ENCODE peak calls at places on chromosomes 3 and 15, in nine cellular contexts. V is fibroblast of lung; O is A549; M is sigmoid colon; W is IMR-90; U is CD4-positive, CD25-positive, alpha-beta regulatory T cell; P is tibial nerve; I is SJSA1; G is CD8-positive, alpha-beta memory T cell. E is an unnamed sample. For H3K4me1, the result is how much of the 10 kb centered on the place peaks cover.

GRCh38 chr15:51589881-51590570 is 32.5 kb downstream of the DMXL2 start:
- DNase-seq in V (no peak), O (no peak), M (no peak), W (no peak), U (no peak), P (no peak), I (no peak), G (no peak), E (no peak)

GRCh38 chr3:128723477-128723876 is 2.5 kb upstream of the RAB7A start:
- DNase-seq in V (no peak), O (no peak), M (no peak), W (no peak), U (no peak), P (no peak), I (no peak), G (no peak), E (no peak)

GRCh38 chr15:51298656-51299055 is 39.7 kb downstream of the CYP19A1 start:
- DNase-seq in V (no peak), O (no peak), M (no peak), W (no peak), U (no peak), P (no peak), I (no peak), G (no peak), E (peak)

GRCh38 chr3:83934208-83935150 is 1024.3 kb upstream of the CADM2 start:
- DNase-seq in V (peak), O (no peak), M (no peak), W (no peak), U (no peak), P (no peak), I (no peak), G (no peak), E (no peak)

GRCh38 chr3:158226429-158226828 is 116.5 kb downstream of the RSRC1 start:
- DNase-seq in V (no peak), O (no peak), M (no peak), W (no peak), U (no peak), P (no peak), I (no peak), G (no peak), E (no peak)

GRCh38 chr3:116524455-116524854 is 79.2 kb upstream of the LSAMP start:
- DNase-seq in V (peak), O (no peak), M (no peak), W (peak), U (no peak), P (no peak), I (no peak), G (no peak), E (no peak)

GRCh38 chr15:80777137-80777536 is 2.0 kb upstream of the CEMIP start:
- DNase-seq in V (peak), O (no peak), M (no peak), W (peak), U (no peak), P (no peak), I (no peak), G (no peak), E (peak)

GRCh38 chr3:132536442-132537153 is 60.5 kb upstream of the ACKR4 start:
- DNase-seq in V (no peak), O (no peak), M (no peak), W (peak), U (no peak), P (no peak), I (no peak), G (no peak), E (no peak)

GRCh38 chr3:143507735-143508580 is 340.3 kb downstream of the SLC9A9 start:
- DNase-seq in V (peak), O (no peak), M (no peak), W (peak), U (no peak), P (no peak), I (no peak), G (no peak), E (peak)

GRCh38 chr3:138124689-138125420 is 7.3 kb downstream of the A4GNT start:
- DNase-seq in V (peak), O (no peak), M (no peak), W (peak), U (no peak), P (no peak), I (no peak), G (no peak), E (peak)

GRCh38 chr3:183434503-183434902 is 6.1 kb upstream of the MCF2L2 start:
- DNase-seq in V (no peak), O (no peak), M (no peak), W (no peak), U (no peak), P (no peak), I (no peak), G (no peak), E (no peak)

GRCh38 chr3:14570089-14570488 is 29.9 kb upstream of the GRIP2 start:
- DNase-seq in V (no peak), O (no peak), M (no peak), W (no peak), U (no peak), P (no peak), I (no peak), G (peak), E (peak)

GRCh38 chr15:68550498-68551295 is 28.1 kb upstream of the CORO2B start:
- DNase-seq in V (peak), O (peak), M (peak), W (peak), U (peak), P (peak), I (peak), G (peak), E (no peak)

GRCh38 chr3:123656691-123657090 is 71.8 kb upstream of the HACD2 start:
- DNase-seq in V (no peak), O (no peak), M (no peak), W (no peak), U (no peak), P (no peak), I (no peak), G (no peak), E (no peak)

GRCh38 chr15:67156426-67156825 is 91.0 kb downstream of the SMAD3 start:
- DNase-seq in V (no peak), O (no peak), M (no peak), W (no peak), U (no peak), P (no peak), I (no peak), G (no peak), E (no peak)

GRCh38 chr3:122679467-122680291 is 960 bp upstream of the PARP14 start:
- DNase-seq in V (no peak), O (peak), M (peak), W (peak), U (no peak), P (peak), I (peak), G (no peak), E (no peak)

GRCh38 chr15:66883322-66883911 is 181.4 kb downstream of the SMAD6 start:
- DNase-seq in V (peak), O (peak), M (peak), W (peak), U (no peak), P (peak), I (peak), G (no peak), E (peak)

GRCh38 chr3:151047636-151048035 is 37.8 kb upstream of the MED12L start:
- DNase-seq in V (peak), O (peak), M (no peak), W (peak), U (no peak), P (no peak), I (no peak), G (no peak), E (no peak)

GRCh38 chr3:95272791-95273190 is 1209.9 kb downstream of the NSUN3 start:
- DNase-seq in V (no peak), O (no peak), M (no peak), W (no peak), U (no peak), P (no peak), I (no peak), G (no peak), E (no peak)

GRCh38 chr15:96343529-96344072 is 13.1 kb downstream of the NR2F2 start:
- DNase-seq in V (no peak), O (no peak), M (no peak), W (no peak), U (no peak), P (no peak), I (no peak), G (no peak), E (no peak)

GRCh38 chr15:95025924-95026728 is 794.8 kb downstream of the MCTP2 start:
- DNase-seq in V (peak), O (peak), M (peak), W (peak), U (no peak), P (peak), I (peak), G (no peak), E (no peak)

GRCh38 chr15:49044761-49045571 is 1.3 kb downstream of the SECISBP2L start:
- DNase-seq in V (peak), O (no peak), M (no peak), W (peak), U (no peak), P (no peak), I (peak), G (no peak), E (no peak)

GRCh38 chr3:123365450-123366143 is 83.3 kb downstream of the ADCY5 start:
- DNase-seq in V (no peak), O (peak), M (peak), W (peak), U (no peak), P (no peak), I (peak), G (no peak), E (no peak)

GRCh38 chr3:141945726-141946125 is 69.3 kb downstream of the ATP1B3 start:
- DNase-seq in V (no peak), O (no peak), M (peak), W (no peak), U (no peak), P (no peak), I (no peak), G (no peak), E (no peak)

GRCh38 chr15:48555244-48555804 is 90.2 kb downstream of the FBN1 start:
- DNase-seq in V (peak), O (no peak), M (no peak), W (peak), U (no peak), P (no peak), I (no peak), G (no peak), E (no peak)

GRCh38 chr3:98811048-98811447 is 47.9 kb downstream of the ST3GAL6 start:
- DNase-seq in V (no peak), O (no peak), M (no peak), W (no peak), U (no peak), P (no peak), I (no peak), G (no peak), E (no peak)

GRCh38 chr15:45664451-45664850 is 29.6 kb downstream of the SQOR start:
- DNase-seq in V (peak), O (no peak), M (no peak), W (peak), U (no peak), P (no peak), I (no peak), G (no peak), E (peak)

GRCh38 chr3:15633159-15633558 is 31.6 kb downstream of the BTD start:
- DNase-seq in V (no peak), O (no peak), M (no peak), W (no peak), U (no peak), P (no peak), I (no peak), G (no peak), E (peak)

GRCh38 chr3:180000500-180000899 is 36.2 kb downstream of the PEX5L start:
- DNase-seq in V (no peak), O (no peak), M (no peak), W (no peak), U (no peak), P (no peak), I (no peak), G (no peak), E (no peak)

GRCh38 chr15:85477730-85478129 is 97.3 kb downstream of the AKAP13 start:
- DNase-seq in V (peak), O (peak), M (no peak), W (peak), U (no peak), P (no peak), I (peak), G (no peak), E (no peak)

GRCh38 chr15:85480923-85481322 is 100.5 kb downstream of the AKAP13 start:
- DNase-seq in V (no peak), O (no peak), M (no peak), W (no peak), U (no peak), P (no peak), I (peak), G (no peak), E (no peak)

GRCh38 chr15:85477061-85477460 is 96.7 kb downstream of the AKAP13 start:
- DNase-seq in V (no peak), O (no peak), M (no peak), W (no peak), U (no peak), P (no peak), I (no peak), G (no peak), E (no peak)

GRCh38 chr15:85475711-85476110 is 95.3 kb downstream of the AKAP13 start:
- DNase-seq in V (no peak), O (no peak), M (no peak), W (no peak), U (no peak), P (no peak), I (no peak), G (no peak), E (no peak)

GRCh38 chr15:85479071-85479647 is 98.8 kb downstream of the AKAP13 start:
- DNase-seq in V (peak), O (no peak), M (no peak), W (peak), U (no peak), P (no peak), I (peak), G (no peak), E (peak)
- H3K4me1 ChIP-seq in V (under half), O (half or more), M (under half), W (under half), U (under half), P (under half), I (half or more), G (under half), E (under half)

GRCh38 chr15:75171408-75171807 is 30.3 kb upstream of the C15orf39 start:
- DNase-seq in V (peak), O (no peak), M (no peak), W (peak), U (no peak), P (no peak), I (peak), G (no peak), E (peak)
- H3K4me1 ChIP-seq in V (under half), O (under half), M (under half), W (under half), U (under half), P (under half), I (half or more), G (under half), E (under half)

DNA sequence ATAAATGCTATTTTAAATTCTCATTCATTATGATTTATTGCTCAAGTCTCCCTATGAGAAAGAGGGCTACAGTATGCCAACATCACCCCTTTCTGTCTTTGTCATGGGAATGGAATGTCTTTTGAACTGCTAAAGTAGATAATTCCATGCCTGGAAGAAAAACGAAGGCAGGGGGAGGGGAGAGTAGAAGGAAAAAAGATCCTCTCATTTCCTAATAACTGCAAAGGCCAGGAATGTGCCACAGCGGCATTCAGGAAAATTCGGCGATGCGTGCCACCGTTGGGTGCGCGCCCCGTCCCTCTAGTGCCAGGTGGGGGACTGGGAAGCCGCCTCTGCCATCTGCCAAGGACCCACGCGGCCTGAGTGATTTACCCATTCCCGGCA is 54.7 kb downstream of the CPN2 start:
- DNase-seq in V (peak), O (peak), M (peak), W (peak), U (no peak), P (no peak), I (peak), G (no peak), E (peak)
- H3K4me1 ChIP-seq in V (under half), O (under half), M (under half), W (under half), U (under half), P (under half), I (under half), G (under half), E (under half)

DNA sequence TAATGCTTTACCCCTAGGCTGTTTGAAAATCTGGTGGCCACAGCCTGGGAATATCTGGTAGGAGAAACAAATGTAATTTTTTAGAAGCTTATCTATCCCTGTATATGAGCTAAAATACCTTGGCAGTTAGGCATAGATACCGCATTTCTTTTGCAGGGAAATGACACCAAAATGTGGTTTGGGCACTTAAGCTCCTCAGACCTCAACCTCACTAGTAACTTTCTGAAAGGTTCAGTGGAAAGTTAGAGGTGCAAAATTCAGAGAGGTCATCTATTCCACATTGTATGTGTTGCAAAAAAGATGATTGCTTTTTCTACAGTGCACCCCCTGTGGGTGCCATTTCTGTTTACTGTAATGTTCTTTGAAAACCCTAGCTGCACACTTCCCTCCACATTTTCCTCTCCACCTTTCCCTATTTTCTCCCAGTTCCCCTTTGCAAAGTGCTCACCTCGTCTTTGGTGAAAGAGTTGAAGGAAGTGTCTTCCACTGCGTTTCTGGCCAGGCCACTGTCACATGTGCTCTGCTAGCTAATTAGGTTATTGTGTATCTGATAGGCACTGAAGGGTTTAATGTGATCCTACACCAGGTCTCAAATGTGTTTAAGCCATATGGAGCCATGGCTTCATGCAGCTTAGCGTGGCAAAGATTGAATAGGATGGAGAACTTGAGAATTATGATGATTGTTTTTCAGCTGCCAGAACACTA is 1.3 kb downstream of the SACM1L start:
- DNase-seq in V (no peak), O (no peak), M (no peak), W (no peak), U (no peak), P (no peak), I (no peak), G (no peak), E (no peak)
- H3K4me1 ChIP-seq in V (under half), O (under half), M (under half), W (under half), U (half or more), P (under half), I (under half), G (half or more), E (under half)

GRCh38 chr15:90067953-90068613 is 34.2 kb downstream of the IDH2 start:
- DNase-seq in V (no peak), O (no peak), M (no peak), W (no peak), U (no peak), P (no peak), I (no peak), G (no peak), E (no peak)

GRCh38 chr15:90063733-90064247 is 38.5 kb downstream of the IDH2 start:
- DNase-seq in V (no peak), O (no peak), M (no peak), W (no peak), U (no peak), P (peak), I (no peak), G (no peak), E (no peak)

GRCh38 chr15:90064931-90065681 is 37.2 kb downstream of the IDH2 start:
- DNase-seq in V (no peak), O (no peak), M (no peak), W (no peak), U (no peak), P (peak), I (no peak), G (no peak), E (no peak)

GRCh38 chr15:90065682-90066049 is 36.6 kb downstream of the IDH2 start:
- DNase-seq in V (no peak), O (no peak), M (no peak), W (no peak), U (no peak), P (no peak), I (no peak), G (no peak), E (no peak)

GRCh38 chr15:90067181-90067952 is 34.9 kb downstream of the IDH2 start:
- DNase-seq in V (no peak), O (no peak), M (no peak), W (no peak), U (no peak), P (no peak), I (no peak), G (no peak), E (no peak)
- H3K4me1 ChIP-seq in V (under half), O (under half), M (under half), W (under half), U (under half), P (under half), I (under half), G (under half), E (under half)

E was measured in osteoblast.